ENCODE peak calls at places on chromosomes 7 and 10, in four cellular contexts. L is SK-N-SH, Z is GM12878, S is H1. P is an unnamed sample.

GRCh38 chr10:101901340-101901739 is 57.7 kb upstream of the KCNIP2 start:
- DNase-seq in S (no peak), Z (peak; percentile 77), L (no peak), P (no peak)

GRCh38 chr10:49182776-49183175 is 5.4 kb downstream of the TMEM273 start:
- DNase-seq in L (no peak), Z (no peak), S (no peak), P (peak; percentile 59)

GRCh38 chr10:118408145-118408544 is 66.0 kb upstream of the FAM204A start:
- DNase-seq in S (no peak), L (no peak), Z (no peak), P (no peak)

GRCh38 chr10:42637648-42638052 is 720 bp downstream of the ZNF33B start:
- DNase-seq in Z (no peak), L (no peak), S (no peak), P (no peak)

GRCh38 chr10:73251683-73252444 is 580 bp downstream of the MRPS16 start:
- DNase-seq in S (no peak), L (peak; percentile 37), Z (no peak), P (no peak)

GRCh38 chr10:124654686-124655085 is 89.5 kb downstream of the FAM53B start:
- DNase-seq in S (no peak), Z (no peak), L (no peak), P (no peak)

GRCh38 chr7:116966606-116967005 is 13.3 kb downstream of the ST7 start:
- DNase-seq in S (no peak), L (no peak), Z (no peak), P (no peak)

GRCh38 chr10:24898501-24898900 is 53.9 kb downstream of the PRTFDC1 start:
- DNase-seq in S (no peak), L (no peak), Z (no peak), P (no peak)

GRCh38 chr7:99440195-99440594 is 1.5 kb downstream of the CPSF4 start:
- DNase-seq in L (no peak), Z (no peak), S (no peak), P (no peak)

GRCh38 chr7:38160003-38160571 is 18.0 kb upstream of the STARD3NL start:
- DNase-seq in L (no peak), Z (no peak), S (no peak), P (no peak)

GRCh38 chr10:14382022-14382421 is 51.3 kb upstream of the FRMD4A start:
- DNase-seq in Z (peak; percentile 72), L (no peak), S (no peak), P (no peak)

GRCh38 chr7:8133955-8134733 is 127.8 kb downstream of the ICA1 start:
- DNase-seq in Z (peak; percentile 99), L (no peak), S (no peak), P (no peak)

GRCh38 chr7:132168239-132168638 is 408.0 kb downstream of the PLXNA4 start:
- DNase-seq in L (no peak), S (no peak), Z (no peak), P (no peak)

GRCh38 chr7:25006225-25006624 is 26.2 kb upstream of the OSBPL3 start:
- DNase-seq in Z (no peak), L (no peak), S (no peak), P (no peak)

GRCh38 chr10:128709975-128710794 is 584.0 kb upstream of the MKI67 start:
- DNase-seq in S (no peak), Z (no peak), L (no peak), P (no peak)

GRCh38 chr7:22262538-22262937 is 94.4 kb downstream of the RAPGEF5 start:
- DNase-seq in S (no peak), L (no peak), Z (no peak), P (no peak)

GRCh38 chr10:88474884-88475844 is 108.0 kb downstream of the RNLS start:
- DNase-seq in Z (no peak), S (no peak), L (no peak), P (no peak)

GRCh38 chr10:88477343-88478085 is 105.6 kb downstream of the RNLS start:
- DNase-seq in S (no peak), Z (no peak), L (no peak), P (no peak)

GRCh38 chr10:88471909-88472308 is 111.2 kb downstream of the RNLS start:
- DNase-seq in Z (no peak), L (no peak), S (peak; percentile 1), P (no peak)

GRCh38 chr10:88472540-88472939 is 110.6 kb downstream of the RNLS start:
- DNase-seq in S (peak; percentile 15), Z (no peak), L (no peak), P (no peak)

DNA sequence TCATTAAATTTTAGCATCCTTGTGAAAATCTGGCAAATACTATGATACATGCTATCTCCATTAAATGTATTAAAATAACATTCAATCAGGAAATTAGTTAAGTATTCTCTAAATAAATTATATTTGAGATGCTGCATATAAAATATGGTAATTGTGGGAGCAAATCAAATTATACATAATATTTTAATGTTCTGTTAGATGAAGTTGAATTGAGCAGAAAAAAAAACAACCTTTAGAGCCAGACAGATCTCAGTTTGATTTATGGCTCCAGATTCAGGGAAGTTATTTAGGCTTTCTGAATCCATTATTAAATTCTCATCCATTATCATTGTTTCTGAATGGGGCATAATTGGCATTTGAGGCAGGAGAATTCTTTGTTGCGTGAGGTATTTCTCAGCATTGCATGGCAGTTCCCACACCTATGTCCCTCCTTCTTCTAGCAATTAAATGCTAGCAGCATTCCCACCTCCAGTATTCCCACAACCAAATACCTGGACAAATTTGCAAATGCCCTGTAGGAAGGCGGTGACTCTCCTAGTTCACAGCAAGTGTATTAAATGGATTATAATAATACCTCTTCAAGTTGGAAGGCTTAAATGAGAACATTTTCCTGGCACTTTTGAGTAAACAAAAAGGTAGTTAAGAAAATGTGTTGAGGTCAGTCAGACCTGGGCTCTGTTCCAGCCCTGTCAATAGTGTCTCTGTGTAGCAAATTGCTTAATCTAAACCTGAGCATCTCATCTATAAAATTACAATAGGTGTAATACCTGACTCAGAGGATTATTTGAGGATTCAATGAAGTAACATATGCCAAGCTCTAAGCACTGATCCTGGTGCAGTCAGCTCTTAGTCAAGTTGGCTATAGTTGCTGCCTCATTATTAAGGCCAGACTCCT is 108.9 kb downstream of the RNLS start:
- DNase-seq in L (no peak), S (no peak), Z (no peak), P (no peak)
- TF ChIP-seq NRF1 in L (no peak), S (no peak), Z (no peak), P (no peak)

DNA sequence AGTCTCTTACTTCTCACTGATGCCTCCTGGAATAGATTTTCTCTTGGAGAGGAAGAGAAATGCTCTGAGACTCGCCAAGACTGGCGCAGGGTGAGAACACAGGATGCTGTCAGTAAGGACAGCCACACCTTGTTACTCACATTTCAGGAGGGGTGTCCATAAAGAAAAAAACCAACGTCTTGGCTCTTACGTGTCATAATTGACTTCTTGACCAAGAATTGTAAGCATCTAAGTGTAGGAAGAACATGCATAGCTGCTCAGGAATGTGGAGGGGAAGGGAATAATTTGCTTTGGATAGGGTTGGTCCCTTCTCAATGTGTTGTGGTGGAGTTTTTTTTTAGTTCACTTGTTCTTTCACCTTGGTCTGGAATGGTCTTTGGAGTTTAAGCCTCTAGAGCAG is 43.8 kb upstream of the ZNF438 start:
- DNase-seq in S (no peak), Z (no peak), L (no peak), P (no peak)
- TF ChIP-seq NRF1 in S (no peak), Z (no peak), L (no peak), P (no peak)

GRCh38 chr10:97875391-97875790 is 25.7 kb downstream of the GOLGA7B start:
- DNase-seq in S (no peak), L (no peak), Z (no peak), P (no peak)
- TF ChIP-seq NRF1 in S (no peak), L (no peak), Z (no peak), P (no peak)

GRCh38 chr7:56291-56913 is 136.0 kb upstream of the FAM20C start:
- DNase-seq in Z (no peak), L (no peak), S (no peak), P (no peak)

GRCh38 chr7:57071-57470 is 135.3 kb upstream of the FAM20C start:
- DNase-seq in L (no peak), S (no peak), Z (no peak), P (no peak)

GRCh38 chr7:58316-58715 is 134.1 kb upstream of the FAM20C start:
- DNase-seq in Z (no peak), L (no peak), S (no peak), P (no peak)

GRCh38 chr7:59079-59825 is 133.1 kb upstream of the FAM20C start:
- DNase-seq in L (no peak), Z (no peak), S (no peak), P (no peak)

GRCh38 chr7:57876-58275 is 134.5 kb upstream of the FAM20C start:
- DNase-seq in S (no peak), L (peak; percentile 64), Z (no peak), P (no peak)
- TF ChIP-seq NRF1 in S (no peak), L (no peak), Z (no peak), P (no peak)

GRCh38 chr7:143016996-143017395 is 9.9 kb downstream of the OR9A2 start:
- DNase-seq in S (no peak), L (no peak), Z (no peak), P (no peak)
- TF ChIP-seq NRF1 in S (no peak), L (no peak), Z (no peak), P (no peak)

GRCh38 chr7:143454091-143454729 is 11.0 kb downstream of the TAS2R60 start:
- DNase-seq in S (no peak), Z (no peak), L (no peak), P (no peak)

GRCh38 chr7:143455494-143455893 is 12.2 kb downstream of the TAS2R60 start:
- DNase-seq in S (no peak), Z (no peak), L (no peak), P (no peak)

GRCh38 chr7:143458263-143458662 is 15.0 kb downstream of the TAS2R60 start:
- DNase-seq in Z (no peak), L (no peak), S (no peak), P (no peak)

GRCh38 chr7:143459359-143459758 is 16.1 kb downstream of the TAS2R60 start:
- DNase-seq in S (no peak), Z (no peak), L (no peak), P (no peak)

GRCh38 chr7:143456992-143457793 is 13.9 kb downstream of the TAS2R60 start:
- DNase-seq in L (no peak), Z (no peak), S (no peak), P (no peak)
- TF ChIP-seq NRF1 in L (no peak), Z (no peak), S (no peak), P (no peak)

P was measured in K562.